ENCODE peak calls at places on chromosomes 13 and 19, in nine cellular contexts. N is cardiac fibroblast, K is foreskin keratinocyte, H is lung, A is mammary epithelial cell, B is fibroblast of mammary gland, D is brain microvascular endothelial cell, S is nephron progenitor cell, I is AG04450. P is an unnamed sample.
A peak's percentile ranks its signal among the peaks of the same experiment; 100 is the strongest.

GRCh38 chr13:97339019-97339988 is 94.7 kb upstream of the RAP2A start:
- DNase-seq in H (peak; percentile 47), B (peak; percentile 97), A (peak; percentile 55), I (peak; percentile 95), N (peak; percentile 84), D (peak; percentile 34), S (no peak), K (no peak), P (no peak)

GRCh38 chr13:108860418-108860817 is 231.0 kb downstream of the MYO16 start:
- DNase-seq in D (no peak), S (no peak), N (no peak), I (no peak), K (no peak), H (no peak), B (no peak), A (no peak), P (no peak)

GRCh38 chr13:94677799-94678198 is 34.5 kb downstream of the SOX21 start:
- DNase-seq in K (no peak), A (no peak), B (no peak), S (no peak), H (no peak), N (no peak), D (no peak), I (no peak), P (no peak)

GRCh38 chr13:68369739-68370138 is 1139.6 kb upstream of the PCDH9 start:
- DNase-seq in A (no peak), I (no peak), H (no peak), K (no peak), S (no peak), D (peak; percentile 0), N (no peak), B (no peak), P (no peak)

GRCh38 chr19:5595129-5595528 is 27.4 kb upstream of the TINCR start:
- DNase-seq in I (no peak), K (no peak), B (no peak), A (no peak), N (no peak), H (no peak), D (no peak), S (no peak), P (no peak)

GRCh38 chr13:28527629-28528028 is 32.7 kb upstream of the FLT1 start:
- DNase-seq in S (no peak), N (no peak), D (no peak), K (no peak), B (no peak), H (peak; percentile 44), I (no peak), A (no peak), P (no peak)

GRCh38 chr19:30036154-30037129 is 94.4 kb downstream of the URI1 start:
- DNase-seq in I (no peak), H (no peak), A (peak; percentile 17), K (peak; percentile 13), D (peak; percentile 24), N (peak; percentile 9), B (peak; percentile 3), S (peak; percentile 17), P (no peak)

GRCh38 chr13:73945871-73946270 is 188.3 kb downstream of the KLF12 start:
- DNase-seq in I (no peak), N (no peak), S (no peak), A (peak; percentile 12), D (no peak), K (no peak), B (peak; percentile 25), H (no peak), P (no peak)

GRCh38 chr19:591099-591958 is 1.6 kb downstream of the HCN2 start:
- DNase-seq in B (no peak), I (no peak), D (no peak), A (peak; percentile 35), H (no peak), N (no peak), K (no peak), S (peak; percentile 81), P (no peak)

GRCh38 chr13:67224148-67224846 is 5.8 kb downstream of the PCDH9 start:
- DNase-seq in K (peak; percentile 22), D (peak; percentile 71), H (peak; percentile 62), N (peak; percentile 90), A (peak; percentile 56), I (peak; percentile 68), B (peak; percentile 83), S (peak; percentile 62), P (no peak)

GRCh38 chr19:10769533-10770491 is 51.9 kb downstream of the DNM2 start:
- DNase-seq in A (no peak), B (peak; percentile 60), I (no peak), N (peak; percentile 42), K (no peak), S (peak; percentile 20), H (no peak), D (no peak), P (no peak)

GRCh38 chr13:50014404-50014803 is 840 bp upstream of the KCNRG start:
- DNase-seq in A (no peak), B (no peak), I (no peak), H (no peak), D (no peak), S (no peak), N (no peak), K (no peak), P (no peak)

GRCh38 chr19:57075125-57075524 is 44.7 kb upstream of the USP29 start:
- DNase-seq in S (no peak), K (no peak), H (no peak), B (no peak), N (no peak), I (no peak), A (no peak), D (no peak), P (no peak)

DNA sequence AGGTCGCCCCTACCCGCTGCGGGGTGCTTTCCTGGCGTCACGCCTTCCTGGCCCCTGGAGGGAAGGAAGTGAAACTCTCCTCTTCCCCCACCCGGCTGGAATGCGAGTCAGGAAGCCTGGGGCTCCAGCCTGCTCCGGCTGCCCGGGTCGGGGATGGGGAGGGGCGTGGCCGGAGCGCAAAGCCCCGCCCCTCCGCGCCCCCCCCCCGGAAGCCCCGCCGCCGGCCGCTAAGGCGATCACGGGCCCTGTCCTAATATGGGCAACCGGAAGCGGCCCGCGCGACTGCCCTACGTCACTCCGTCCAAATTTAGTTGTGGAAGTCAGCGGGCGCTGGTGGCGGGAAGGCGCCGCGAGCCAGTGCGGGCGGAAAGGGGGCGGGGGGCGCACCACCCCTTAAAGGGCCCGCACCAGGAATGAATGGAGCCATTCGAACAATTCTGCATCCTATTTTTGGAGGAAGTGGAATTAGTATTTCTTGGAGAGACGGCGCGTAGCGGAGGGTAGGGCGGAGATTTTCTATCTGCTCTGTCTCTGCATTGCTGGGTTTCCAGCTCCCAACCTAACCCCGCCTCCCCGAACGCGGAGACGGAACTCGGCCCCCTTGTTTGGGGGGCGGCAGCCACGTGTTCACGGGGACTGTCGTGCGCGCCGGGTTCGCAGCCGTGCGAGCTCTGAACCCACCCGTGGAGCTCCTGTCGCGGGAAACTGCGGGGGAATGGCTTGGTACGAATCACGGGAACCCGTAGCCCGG is 1.6 kb downstream of the IER2 start:
- DNase-seq in A (peak; percentile 95), I (peak; percentile 94), S (peak; percentile 96), B (peak; percentile 95), N (peak; percentile 98), H (peak; percentile 97), D (peak; percentile 97), K (no peak), P (peak; percentile 94)
- TF ChIP-seq CTCF in A (no peak), I (peak; percentile 30), S (no peak), B (no peak), N (no peak), H (no peak), D (peak; percentile 46), K (peak; percentile 42), P (no peak)

GRCh38 chr19:43305642-43306041 is 36.3 kb upstream of the PSG9 start:
- DNase-seq in D (no peak), A (no peak), K (no peak), S (no peak), I (no peak), H (no peak), B (no peak), N (no peak), P (no peak)
- TF ChIP-seq CTCF in D (no peak), A (no peak), K (peak; percentile 30), S (no peak), I (peak; percentile 4), H (no peak), B (no peak), N (peak; percentile 8), P (no peak)

GRCh38 chr19:49056101-49056901 is 1.2 kb downstream of the CGB7 start:
- DNase-seq in S (peak; percentile 83), D (peak; percentile 9), H (peak; percentile 42), B (peak; percentile 21), K (no peak), A (peak; percentile 69), I (no peak), N (peak; percentile 38), P (peak; percentile 48)
- TF ChIP-seq CTCF in S (peak; percentile 17), D (peak; percentile 38), H (no peak), B (no peak), K (peak; percentile 33), A (no peak), I (peak; percentile 33), N (peak; percentile 19), P (no peak)

GRCh38 chr19:42683917-42684513 is 56.3 kb downstream of the PSG3 start:
- DNase-seq in K (no peak), H (no peak), S (peak; percentile 21), A (peak; percentile 11), N (peak; percentile 56), D (peak; percentile 52), I (no peak), B (peak; percentile 39), P (no peak)
- TF ChIP-seq CTCF in K (peak; percentile 75), H (no peak), S (peak; percentile 53), A (peak; percentile 73), N (peak; percentile 73), D (peak; percentile 65), I (peak; percentile 71), B (peak; percentile 71), P (peak; percentile 75)

DNA sequence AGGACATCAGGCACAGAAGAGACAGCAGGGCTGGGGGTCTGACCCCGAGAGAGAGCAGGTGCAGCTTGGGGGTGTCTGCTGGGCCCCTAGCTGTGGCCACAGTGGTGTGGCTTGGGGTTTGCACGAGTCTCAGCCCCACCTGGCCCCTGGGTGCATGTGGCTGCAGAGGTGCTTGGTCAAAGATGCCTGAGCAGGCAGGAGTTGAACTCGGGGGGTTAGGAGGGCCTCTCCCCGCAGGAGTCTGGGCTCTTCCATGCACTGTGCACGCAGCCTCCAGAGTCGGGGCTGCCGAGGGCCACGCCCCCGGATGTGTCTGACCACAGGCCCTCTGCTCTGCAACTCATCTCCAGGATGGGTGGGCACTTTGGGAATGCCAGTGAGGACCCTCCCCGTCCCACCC is 91.5 kb upstream of the MCF2L start:
- DNase-seq in N (no peak), S (no peak), A (no peak), K (no peak), H (no peak), B (no peak), D (no peak), I (no peak), P (no peak)
- TF ChIP-seq CTCF in N (no peak), S (no peak), A (no peak), K (no peak), H (no peak), B (no peak), D (no peak), I (no peak), P (no peak)

P was measured in natural killer cell.